ENCODE peak calls at places on chromosomes 4 and X, in four cellular contexts. T is A549, I is Caki2, B is aorta. X is an unnamed sample.

GRCh38 chrX:42524374-42524773 is 253.6 kb downstream of the PPP1R2C start:
- DNase-seq in T (no peak), I (peak), B (no peak), X (no peak)

GRCh38 chr4:182325397-182325796 is 82.2 kb downstream of the TENM3 start:
- DNase-seq in T (no peak), I (no peak), B (no peak), X (no peak)

GRCh38 chrX:109352121-109352556 is 129.7 kb downstream of the GUCY2F start:
- DNase-seq in T (no peak), I (no peak), B (no peak), X (no peak)

GRCh38 chr4:1400191-1400805 is 5.9 kb downstream of the NKX1-1 start:
- DNase-seq in T (no peak), I (no peak), B (peak), X (no peak)

GRCh38 chr4:136056748-136057147 is 1475.5 kb downstream of the PCDH18 start:
- DNase-seq in T (no peak), I (no peak), B (no peak), X (no peak)

GRCh38 chr4:99661907-99662306 is 4.3 kb upstream of the C4orf54 start:
- DNase-seq in T (no peak), I (no peak), B (no peak), X (no peak)

GRCh38 chr4:147994491-147995385 is 262.9 kb downstream of the ARHGAP10 start:
- DNase-seq in T (no peak), I (no peak), B (no peak), X (no peak)

GRCh38 chr4:124173892-124174291 is 538.6 kb downstream of the ANKRD50 start:
- DNase-seq in T (no peak), I (no peak), B (no peak), X (no peak)

GRCh38 chr4:138405934-138406567 is 163.9 kb upstream of the SLC7A11 start:
- DNase-seq in T (no peak), I (no peak), B (no peak), X (no peak)

GRCh38 chrX:94524867-94525266 is 850.9 kb downstream of the FAM133A start:
- DNase-seq in T (no peak), I (no peak), B (no peak), X (no peak)

GRCh38 chrX:108439434-108439883 is at the start of gene COL4A5:
- DNase-seq in T (peak), I (peak), B (peak), X (peak)

GRCh38 chrX:79270401-79270800 is 96.7 kb downstream of the ITM2A start:
- DNase-seq in T (peak), I (no peak), B (peak), X (peak)

GRCh38 chrX:2926664-2927275 is 2.4 kb downstream of the ARSD start:
- DNase-seq in T (no peak), I (no peak), B (no peak), X (no peak)

GRCh38 chr4:124459922-124460301 is 252.6 kb downstream of the ANKRD50 start:
- DNase-seq in T (no peak), I (no peak), B (no peak), X (no peak)

GRCh38 chr4:526971-527460 is 28.0 kb downstream of the PIGG start:
- DNase-seq in T (no peak), I (no peak), B (no peak), X (no peak)

GRCh38 chr4:3706111-3706511 is 60.1 kb upstream of the ADRA2C start:
- DNase-seq in T (no peak), I (no peak), B (peak), X (no peak)

GRCh38 chr4:113223001-113223400 is 173.5 kb downstream of the ANK2 start:
- DNase-seq in T (no peak), I (no peak), B (no peak), X (no peak)

GRCh38 chrX:24487576-24487975 is 22.5 kb downstream of the PDK3 start:
- DNase-seq in T (no peak), I (no peak), B (no peak), X (no peak)

GRCh38 chr4:8376361-8377102 is 64.0 kb downstream of the ACOX3 start:
- DNase-seq in T (no peak), I (no peak), B (peak), X (no peak)

GRCh38 chr4:41318839-41319530 is 62.3 kb downstream of the UCHL1 start:
- DNase-seq in T (peak), I (peak), B (no peak), X (no peak)

GRCh38 chrX:18707442-18708049 is at the start of gene PPEF1:
- DNase-seq in T (no peak), I (no peak), B (no peak), X (no peak)

GRCh38 chrX:144791298-144791697 is 456.0 kb upstream of the SPANXN1 start:
- DNase-seq in T (no peak), I (no peak), B (no peak), X (no peak)

GRCh38 chr4:26899991-26900390 is 39.4 kb downstream of the STIM2 start:
- DNase-seq in T (no peak), I (no peak), B (no peak), X (no peak)

GRCh38 chr4:1509366-1509765 is 103.1 kb upstream of the NKX1-1 start:
- DNase-seq in T (no peak), I (no peak), B (peak), X (no peak)

GRCh38 chr4:170853422-170854021 is 763.8 kb upstream of the AADAT start:
- DNase-seq in T (peak), I (peak), B (peak), X (peak)

GRCh38 chrX:33207056-33207455 is 4.3 kb downstream of the DMD start:
- DNase-seq in T (no peak), I (no peak), B (no peak), X (no peak)

GRCh38 chrX:3592184-3592583 is 121.3 kb downstream of the PRKX start:
- DNase-seq in T (no peak), I (no peak), B (no peak), X (no peak)

GRCh38 chr4:102868153-102868781 is 525 bp upstream of the CISD2 start:
- DNase-seq in T (peak), I (no peak), B (no peak), X (no peak)

X was measured in Panc1.